ENCODE peak calls at places on chromosome 11, in nine cellular contexts. B is heart right ventricle; N is Karpas-422; R is sigmoid colon; J is transverse colon; Y is CD8-positive, alpha-beta T cell; O is cardiac muscle cell; M is ovary; Z is neuronal stem cell. D is an unnamed sample.
A peak's percentile ranks its signal among the peaks of the same experiment; 100 is the strongest.

GRCh38 chr11:44267366-44268072 is 42.4 kb downstream of the ALX4 start:
- DNase-seq in Y (no peak), B (no peak), J (no peak), N (no peak), O (no peak), Z (no peak), R (peak; percentile 41), M (no peak), D (no peak)

GRCh38 chr11:80182906-80183305 is 742.1 kb upstream of the TENM4 start:
- DNase-seq in Z (no peak), N (no peak), R (no peak), M (no peak), Y (no peak), J (no peak), B (no peak), O (no peak), D (no peak)

GRCh38 chr11:33916736-33917135 is 24.9 kb upstream of the LMO2 start:
- DNase-seq in M (no peak), Z (no peak), R (no peak), B (no peak), N (no peak), J (no peak), O (no peak), Y (no peak), D (no peak)

GRCh38 chr11:11946180-11946579 is 62.2 kb downstream of the DKK3 start:
- DNase-seq in M (no peak), Y (no peak), B (no peak), Z (no peak), N (no peak), O (peak; percentile 16), J (no peak), R (no peak), D (no peak)

GRCh38 chr11:4095509-4096230 is 1.1 kb downstream of the RRM1 start:
- DNase-seq in R (no peak), J (no peak), Z (no peak), O (peak; percentile 63), Y (no peak), M (no peak), N (peak; percentile 52), B (no peak), D (no peak)

GRCh38 chr11:3188496-3189192 is 23.5 kb upstream of the OSBPL5 start:
- DNase-seq in M (no peak), Z (no peak), J (no peak), O (no peak), Y (no peak), B (no peak), N (no peak), R (no peak), D (no peak)

GRCh38 chr11:12585861-12586260 is 88.4 kb upstream of the TEAD1 start:
- DNase-seq in J (no peak), M (no peak), R (no peak), O (no peak), N (no peak), Z (no peak), Y (no peak), B (no peak), D (no peak)

GRCh38 chr11:47950396-47950795 is 30.0 kb upstream of the PTPRJ start:
- DNase-seq in Y (peak; percentile 31), N (peak; percentile 91), R (no peak), O (peak; percentile 76), Z (no peak), J (peak; percentile 34), M (no peak), B (no peak), D (no peak)

GRCh38 chr11:1696608-1697570 is at the start of gene KRTAP5-6:
- DNase-seq in J (no peak), B (no peak), Z (no peak), N (no peak), O (no peak), Y (no peak), M (no peak), R (no peak), D (no peak)

GRCh38 chr11:17972987-17973386 is 39.9 kb downstream of the SERGEF start:
- DNase-seq in N (peak; percentile 64), Y (no peak), B (peak; percentile 23), J (peak; percentile 10), O (peak; percentile 92), R (peak; percentile 75), M (peak; percentile 23), Z (peak; percentile 45), D (peak; percentile 79)

GRCh38 chr11:20274031-20274430 is 89.5 kb upstream of the HTATIP2 start:
- DNase-seq in R (no peak), O (no peak), Z (peak; percentile 75), J (no peak), Y (no peak), M (no peak), N (no peak), B (no peak), D (no peak)

GRCh38 chr11:70567680-70568503 is 169.6 kb downstream of the CTTN start:
- DNase-seq in Z (no peak), N (no peak), J (peak; percentile 74), O (peak; percentile 62), B (peak; percentile 50), Y (no peak), M (peak; percentile 39), R (peak; percentile 76), D (no peak)

GRCh38 chr11:126280595-126280994 is 2.3 kb upstream of the TIRAP start:
- DNase-seq in M (no peak), B (no peak), Z (no peak), J (no peak), O (no peak), R (peak; percentile 68), Y (no peak), N (peak; percentile 43), D (no peak)

GRCh38 chr11:18264035-18264434 is 2.0 kb upstream of the SAA1 start:
- DNase-seq in J (no peak), Y (no peak), O (no peak), R (no peak), Z (no peak), B (no peak), M (no peak), N (no peak), D (no peak)

GRCh38 chr11:128582496-128583366 is 4.6 kb downstream of the ETS1 start:
- DNase-seq in Z (no peak), R (peak; percentile 59), B (peak; percentile 34), O (peak; percentile 92), Y (no peak), M (no peak), J (no peak), N (no peak), D (peak; percentile 43)

GRCh38 chr11:128804481-128804880 is 62.6 kb downstream of the KCNJ1 start:
- DNase-seq in Y (no peak), M (no peak), O (peak; percentile 55), Z (no peak), N (no peak), B (no peak), R (no peak), J (no peak), D (no peak)

GRCh38 chr11:20022363-20023081 is 137.8 kb downstream of the DBX1 start:
- DNase-seq in R (no peak), O (peak; percentile 79), Y (no peak), Z (peak; percentile 81), M (no peak), N (no peak), J (no peak), B (no peak), D (no peak)

GRCh38 chr11:45805305-45806071 is 539 bp downstream of the SLC35C1 start:
- DNase-seq in N (no peak), Y (no peak), J (no peak), M (peak; percentile 50), Z (peak; percentile 26), B (peak; percentile 41), R (peak; percentile 77), O (peak; percentile 67), D (no peak)

GRCh38 chr11:6319001-6319878 is 1.1 kb downstream of the CAVIN3 start:
- DNase-seq in M (peak; percentile 57), N (no peak), R (peak; percentile 84), Z (no peak), B (peak; percentile 67), Y (no peak), J (peak; percentile 16), O (peak; percentile 63), D (no peak)

GRCh38 chr11:12771875-12772274 is 97.7 kb downstream of the TEAD1 start:
- DNase-seq in Z (no peak), N (no peak), R (no peak), O (no peak), J (no peak), Y (no peak), M (no peak), B (no peak), D (no peak)

GRCh38 chr11:116062526-116063171 is 558.4 kb upstream of the CADM1 start:
- DNase-seq in R (no peak), Z (no peak), O (no peak), N (peak; percentile 53), J (no peak), Y (no peak), M (no peak), B (no peak), D (no peak)

GRCh38 chr11:111366560-111367410 is 12.3 kb downstream of the POU2AF1 start:
- DNase-seq in Y (no peak), O (no peak), N (peak; percentile 64), J (no peak), R (no peak), M (no peak), Z (no peak), B (no peak), D (no peak)
- H3K27ac ChIP-seq in Y (no peak overlapping the region), O (no peak overlapping the region), N (peak overlapping the region; percentile 7), J (peak overlapping the region; percentile 47), R (no peak overlapping the region), M (no peak overlapping the region), Z (no peak overlapping the region), B (no peak overlapping the region), D (no peak overlapping the region)

GRCh38 chr11:86524603-86525352 is 147.6 kb downstream of the ME3 start:
- DNase-seq in M (no peak), R (no peak), N (no peak), O (peak; percentile 53), Y (no peak), B (no peak), Z (no peak), J (no peak), D (no peak)
- H3K27ac ChIP-seq in M (no peak overlapping the region), R (peak overlapping the region; percentile 65), N (no peak overlapping the region), O (peak overlapping the region; percentile 0), Y (no peak overlapping the region), B (peak overlapping the region; percentile 4), Z (no peak overlapping the region), J (peak overlapping the region; percentile 20), D (no peak overlapping the region)

DNA sequence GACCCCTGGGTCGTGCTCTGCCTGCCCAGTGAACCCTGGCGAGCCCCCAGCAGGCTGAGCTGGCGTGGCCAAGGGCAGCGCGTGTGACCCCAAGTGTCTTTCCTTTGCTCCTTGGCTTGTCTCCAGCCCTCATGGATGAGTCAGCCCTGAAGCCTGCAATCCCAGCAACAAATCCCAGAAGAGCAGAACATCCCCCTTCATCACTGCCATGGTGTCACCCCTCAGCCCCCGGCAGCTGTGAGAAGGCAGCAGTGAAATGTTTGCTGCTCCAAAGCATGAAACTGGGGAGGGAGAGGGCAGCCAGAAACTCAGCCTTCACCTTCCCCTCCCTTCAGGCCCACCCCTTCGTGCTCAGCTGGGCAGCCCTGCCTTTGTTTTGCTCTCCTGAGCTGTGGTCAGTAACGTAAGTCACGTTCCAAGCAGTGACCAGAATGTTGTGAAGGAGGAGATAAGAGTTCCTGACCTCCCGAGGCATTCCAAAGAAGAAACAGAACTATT is 29.8 kb downstream of the ADAMTS15 start:
- DNase-seq in R (peak; percentile 93), J (peak; percentile 48), Y (no peak), N (no peak), B (peak; percentile 80), Z (no peak), O (peak; percentile 95), M (peak; percentile 91), D (no peak)
- H3K27ac ChIP-seq in R (peak overlapping the region; percentile 78), J (peak overlapping the region; percentile 45), Y (no peak overlapping the region), N (no peak overlapping the region), B (peak overlapping the region; percentile 81), Z (no peak overlapping the region), O (peak overlapping the region; percentile 93), M (peak overlapping the region; percentile 22), D (no peak overlapping the region)

GRCh38 chr11:75813126-75813525 is 1.9 kb upstream of the UVRAG start:
- DNase-seq in R (no peak), Y (no peak), B (no peak), N (no peak), J (no peak), O (no peak), M (no peak), Z (no peak), D (no peak)
- H3K27ac ChIP-seq in R (peak overlapping the region; percentile 41), Y (no peak overlapping the region), B (no peak overlapping the region), N (no peak overlapping the region), J (no peak overlapping the region), O (peak overlapping the region; percentile 95), M (no peak overlapping the region), Z (no peak overlapping the region), D (no peak overlapping the region)

D was measured in iPS DF 6.9.